ENCODE peak calls at places on chromosomes 2 and 18, in four cellular contexts. One of them, this sample, is unnamed.

GRCh38 chr18:36518839-36519238 is 221.3 kb downstream of the FHOD3 start:
- DNase-seq in caudate nucleus: no peak
- DNase-seq in non-pigmented ciliary epithelial cell: no peak
- DNase-seq in mesothelial cell of epicardium: no peak
- DNase-seq in this sample: no peak

GRCh38 chr2:120555066-120555465 is 180.6 kb upstream of the GLI2 start:
- DNase-seq in caudate nucleus: no peak
- DNase-seq in non-pigmented ciliary epithelial cell: no peak
- DNase-seq in mesothelial cell of epicardium: no peak
- DNase-seq in this sample: no peak

GRCh38 chr2:86017901-86018896 is 87.5 kb downstream of the POLR1A start:
- DNase-seq in caudate nucleus: no peak
- DNase-seq in non-pigmented ciliary epithelial cell: no peak
- DNase-seq in mesothelial cell of epicardium: no peak
- DNase-seq in this sample: no peak

GRCh38 chr2:117801826-117802225 is 12.7 kb upstream of the DDX18 start:
- DNase-seq in caudate nucleus: no peak
- DNase-seq in non-pigmented ciliary epithelial cell: no peak
- DNase-seq in mesothelial cell of epicardium: no peak
- DNase-seq in this sample: no peak

GRCh38 chr18:58661423-58661822 is 9.8 kb upstream of the MALT1 start:
- DNase-seq in caudate nucleus: no peak
- DNase-seq in non-pigmented ciliary epithelial cell: no peak
- DNase-seq in mesothelial cell of epicardium: no peak
- DNase-seq in this sample: no peak

GRCh38 chr2:43000242-43001054 is 208.1 kb upstream of the HAAO start:
- DNase-seq in caudate nucleus: peak; percentile 67
- DNase-seq in non-pigmented ciliary epithelial cell: no peak
- DNase-seq in mesothelial cell of epicardium: no peak
- DNase-seq in this sample: no peak

GRCh38 chr2:219574509-219575311 is 2.6 kb downstream of the INHA start:
- DNase-seq in caudate nucleus: no peak
- DNase-seq in non-pigmented ciliary epithelial cell: no peak
- DNase-seq in mesothelial cell of epicardium: no peak
- DNase-seq in this sample: no peak

GRCh38 chr2:229654437-229654836 is 59.9 kb downstream of the DNER start:
- DNase-seq in caudate nucleus: no peak
- DNase-seq in non-pigmented ciliary epithelial cell: no peak
- DNase-seq in mesothelial cell of epicardium: no peak
- DNase-seq in this sample: no peak

GRCh38 chr2:69122271-69122670 is 109.3 kb downstream of the ANTXR1 start:
- DNase-seq in caudate nucleus: no peak
- DNase-seq in non-pigmented ciliary epithelial cell: peak; percentile 76
- DNase-seq in mesothelial cell of epicardium: no peak
- DNase-seq in this sample: peak; percentile 72

GRCh38 chr18:7388752-7389151 is 157.9 kb downstream of the LRRC30 start:
- DNase-seq in caudate nucleus: no peak
- DNase-seq in non-pigmented ciliary epithelial cell: no peak
- DNase-seq in mesothelial cell of epicardium: no peak
- DNase-seq in this sample: no peak

GRCh38 chr2:145221511-145221910 is 701.6 kb upstream of the ZEB2 start:
- DNase-seq in caudate nucleus: no peak
- DNase-seq in non-pigmented ciliary epithelial cell: no peak
- DNase-seq in mesothelial cell of epicardium: no peak
- DNase-seq in this sample: no peak

GRCh38 chr18:46632401-46633089 is 24.5 kb downstream of the LOXHD1 start:
- DNase-seq in caudate nucleus: no peak
- DNase-seq in non-pigmented ciliary epithelial cell: peak; percentile 22
- DNase-seq in mesothelial cell of epicardium: no peak
- DNase-seq in this sample: peak; percentile 16

GRCh38 chr2:15633043-15633970 is 41.6 kb downstream of the DDX1 start:
- DNase-seq in caudate nucleus: no peak
- DNase-seq in non-pigmented ciliary epithelial cell: no peak
- DNase-seq in mesothelial cell of epicardium: no peak
- DNase-seq in this sample: no peak

GRCh38 chr2:7180641-7181370 is 263.6 kb downstream of the RNF144A start:
- DNase-seq in caudate nucleus: no peak
- DNase-seq in non-pigmented ciliary epithelial cell: no peak
- DNase-seq in mesothelial cell of epicardium: no peak
- DNase-seq in this sample: peak; percentile 47

This sample was measured in kidney epithelial cell.